ENCODE peak calls at places on chromosomes 3 and 15, in eight cellular contexts. One of them, this sample, is unnamed.

GRCh38 chr15:70478251-70478990 is 284.9 kb downstream of the UACA start:
- DNase-seq in suprapubic skin: no peak
- DNase-seq in esophagus muscularis mucosa: no peak
- DNase-seq in Peyer's patch: peak; percentile 70
- DNase-seq in heart left ventricle: peak; percentile 23
- DNase-seq in stomach: no peak
- DNase-seq in GM12891: peak; percentile 73
- DNase-seq in body of pancreas: no peak
- DNase-seq in this sample: no peak

GRCh38 chr15:35184646-35185045 is 99.6 kb upstream of the NANOGP8 start:
- DNase-seq in heart left ventricle: no peak
- DNase-seq in Peyer's patch: no peak
- DNase-seq in body of pancreas: no peak
- DNase-seq in suprapubic skin: no peak
- DNase-seq in esophagus muscularis mucosa: no peak
- DNase-seq in GM12891: no peak
- DNase-seq in stomach: no peak
- DNase-seq in this sample: no peak

GRCh38 chr15:87155771-87156170 is 1076.1 kb downstream of the AGBL1 start:
- DNase-seq in body of pancreas: no peak
- DNase-seq in GM12891: no peak
- DNase-seq in esophagus muscularis mucosa: no peak
- DNase-seq in Peyer's patch: no peak
- DNase-seq in heart left ventricle: no peak
- DNase-seq in stomach: no peak
- DNase-seq in suprapubic skin: no peak
- DNase-seq in this sample: no peak

GRCh38 chr3:179452166-179452544 is 885 bp upstream of the GNB4 start:
- DNase-seq in body of pancreas: no peak
- DNase-seq in heart left ventricle: peak; percentile 20
- DNase-seq in stomach: no peak
- DNase-seq in esophagus muscularis mucosa: peak; percentile 45
- DNase-seq in suprapubic skin: no peak
- DNase-seq in Peyer's patch: no peak
- DNase-seq in GM12891: no peak
- DNase-seq in this sample: peak; percentile 41

GRCh38 chr15:74431645-74432044 is 2.1 kb downstream of the SEMA7A start:
- DNase-seq in esophagus muscularis mucosa: no peak
- DNase-seq in GM12891: no peak
- DNase-seq in suprapubic skin: no peak
- DNase-seq in stomach: no peak
- DNase-seq in Peyer's patch: peak; percentile 49
- DNase-seq in body of pancreas: no peak
- DNase-seq in heart left ventricle: no peak
- DNase-seq in this sample: no peak

GRCh38 chr15:45376300-45376928 is 1.9 kb downstream of the GATM start:
- DNase-seq in suprapubic skin: no peak
- DNase-seq in body of pancreas: no peak
- DNase-seq in esophagus muscularis mucosa: no peak
- DNase-seq in GM12891: no peak
- DNase-seq in stomach: no peak
- DNase-seq in heart left ventricle: no peak
- DNase-seq in Peyer's patch: no peak
- DNase-seq in this sample: no peak

GRCh38 chr3:105829879-105830622 is 38.8 kb downstream of the CBLB start:
- DNase-seq in body of pancreas: no peak
- DNase-seq in GM12891: no peak
- DNase-seq in suprapubic skin: no peak
- DNase-seq in stomach: no peak
- DNase-seq in heart left ventricle: no peak
- DNase-seq in esophagus muscularis mucosa: no peak
- DNase-seq in Peyer's patch: no peak
- DNase-seq in this sample: no peak

GRCh38 chr3:111895079-111895478 is 36.0 kb downstream of the PHLDB2 start:
- DNase-seq in suprapubic skin: no peak
- DNase-seq in body of pancreas: no peak
- DNase-seq in Peyer's patch: no peak
- DNase-seq in GM12891: no peak
- DNase-seq in heart left ventricle: no peak
- DNase-seq in stomach: no peak
- DNase-seq in esophagus muscularis mucosa: no peak
- DNase-seq in this sample: no peak

GRCh38 chr3:131329774-131330173 is 51.8 kb upstream of the NUDT16 start:
- DNase-seq in stomach: no peak
- DNase-seq in heart left ventricle: no peak
- DNase-seq in suprapubic skin: no peak
- DNase-seq in GM12891: no peak
- DNase-seq in Peyer's patch: no peak
- DNase-seq in esophagus muscularis mucosa: no peak
- DNase-seq in body of pancreas: no peak
- DNase-seq in this sample: no peak

GRCh38 chr3:10867384-10867783 is 51.4 kb downstream of the SLC6A11 start:
- DNase-seq in body of pancreas: no peak
- DNase-seq in stomach: no peak
- DNase-seq in suprapubic skin: no peak
- DNase-seq in heart left ventricle: no peak
- DNase-seq in esophagus muscularis mucosa: no peak
- DNase-seq in Peyer's patch: no peak
- DNase-seq in GM12891: no peak
- DNase-seq in this sample: peak; percentile 30

GRCh38 chr3:116102037-116102436 is 343.2 kb downstream of the LSAMP start:
- DNase-seq in suprapubic skin: no peak
- DNase-seq in stomach: no peak
- DNase-seq in body of pancreas: no peak
- DNase-seq in esophagus muscularis mucosa: no peak
- DNase-seq in GM12891: no peak
- DNase-seq in Peyer's patch: no peak
- DNase-seq in heart left ventricle: no peak
- DNase-seq in this sample: no peak

GRCh38 chr3:81910244-81910852 is 148.9 kb upstream of the GBE1 start:
- DNase-seq in body of pancreas: peak; percentile 32
- DNase-seq in Peyer's patch: no peak
- DNase-seq in stomach: no peak
- DNase-seq in suprapubic skin: no peak
- DNase-seq in heart left ventricle: peak; percentile 12
- DNase-seq in esophagus muscularis mucosa: no peak
- DNase-seq in GM12891: peak; percentile 0
- DNase-seq in this sample: no peak

GRCh38 chr3:60010778-60011177 is 961.0 kb upstream of the CFAP20DC start:
- DNase-seq in heart left ventricle: no peak
- DNase-seq in Peyer's patch: peak; percentile 34
- DNase-seq in suprapubic skin: no peak
- DNase-seq in body of pancreas: no peak
- DNase-seq in esophagus muscularis mucosa: no peak
- DNase-seq in stomach: no peak
- DNase-seq in GM12891: peak; percentile 37
- DNase-seq in this sample: no peak

GRCh38 chr3:195238626-195239118 is 32.3 kb downstream of the XXYLT1 start:
- DNase-seq in body of pancreas: peak; percentile 19
- DNase-seq in esophagus muscularis mucosa: peak; percentile 93
- DNase-seq in heart left ventricle: no peak
- DNase-seq in stomach: no peak
- DNase-seq in GM12891: no peak
- DNase-seq in Peyer's patch: no peak
- DNase-seq in suprapubic skin: peak; percentile 81
- DNase-seq in this sample: no peak

GRCh38 chr3:89246326-89246725 is 138.9 kb downstream of the EPHA3 start:
- DNase-seq in suprapubic skin: no peak
- DNase-seq in Peyer's patch: no peak
- DNase-seq in stomach: no peak
- DNase-seq in heart left ventricle: no peak
- DNase-seq in GM12891: no peak
- DNase-seq in esophagus muscularis mucosa: no peak
- DNase-seq in body of pancreas: no peak
- DNase-seq in this sample: no peak

GRCh38 chr15:72269739-72270138 is 2.6 kb downstream of the PARP6 start:
- DNase-seq in esophagus muscularis mucosa: no peak
- DNase-seq in heart left ventricle: no peak
- DNase-seq in stomach: no peak
- DNase-seq in suprapubic skin: no peak
- DNase-seq in body of pancreas: no peak
- DNase-seq in Peyer's patch: no peak
- DNase-seq in GM12891: no peak
- DNase-seq in this sample: no peak

GRCh38 chr15:72271895-72272212 is 500 bp downstream of the PARP6 start:
- DNase-seq in GM12891: no peak
- DNase-seq in suprapubic skin: no peak
- DNase-seq in Peyer's patch: no peak
- DNase-seq in esophagus muscularis mucosa: no peak
- DNase-seq in heart left ventricle: no peak
- DNase-seq in body of pancreas: peak; percentile 16
- DNase-seq in stomach: no peak
- DNase-seq in this sample: no peak

GRCh38 chr15:72271221-72271620 is 1.1 kb downstream of the PARP6 start:
- DNase-seq in heart left ventricle: no peak
- DNase-seq in stomach: no peak
- DNase-seq in suprapubic skin: no peak
- DNase-seq in GM12891: no peak
- DNase-seq in Peyer's patch: no peak
- DNase-seq in esophagus muscularis mucosa: no peak
- DNase-seq in body of pancreas: no peak
- DNase-seq in this sample: no peak

GRCh38 chr15:72272997-72273352 is 621 bp upstream of the PARP6 start:
- DNase-seq in Peyer's patch: no peak
- DNase-seq in esophagus muscularis mucosa: no peak
- DNase-seq in heart left ventricle: no peak
- DNase-seq in GM12891: no peak
- DNase-seq in suprapubic skin: no peak
- DNase-seq in body of pancreas: no peak
- DNase-seq in stomach: no peak
- DNase-seq in this sample: no peak

DNA sequence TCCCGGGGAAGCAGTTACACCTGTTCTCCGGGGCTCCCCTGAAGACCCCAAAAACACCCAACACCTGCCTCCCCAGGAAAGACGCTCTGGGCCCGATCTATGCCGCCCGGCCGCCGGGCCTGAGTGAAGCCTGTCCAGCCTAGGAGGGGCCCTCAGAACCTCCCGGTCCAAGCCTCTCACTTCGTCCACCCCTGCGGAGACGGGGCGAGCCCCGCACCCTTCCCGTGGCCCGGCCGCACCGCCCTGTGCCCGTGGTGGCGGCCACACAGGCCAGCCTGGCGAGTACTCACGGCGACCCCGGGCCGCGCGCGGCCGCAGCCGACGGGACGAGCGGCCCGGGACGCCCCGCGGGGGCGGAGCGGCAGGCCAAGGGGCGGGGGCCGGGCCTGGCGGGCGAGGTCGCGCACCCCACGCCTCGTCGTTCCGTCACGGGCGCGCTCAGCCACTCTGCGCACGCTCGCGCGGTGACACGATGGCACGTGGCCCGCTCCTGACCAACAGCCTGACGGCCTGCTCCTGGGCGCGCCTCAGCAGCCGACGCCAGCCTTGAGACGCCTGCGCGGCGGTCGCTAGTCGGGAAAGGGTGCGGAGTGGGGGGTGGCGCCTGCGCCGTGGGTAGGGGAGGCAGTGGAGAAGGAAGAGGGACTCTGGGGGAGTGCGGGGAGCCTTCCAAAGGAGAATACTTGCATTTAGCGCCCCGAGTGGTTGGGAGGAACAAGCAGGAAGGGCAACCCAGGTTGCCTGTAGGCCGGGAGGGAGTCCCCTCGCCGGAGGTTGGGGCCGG is at the start of gene PARP6:
- DNase-seq in suprapubic skin: peak; percentile 98
- DNase-seq in stomach: peak; percentile 97
- DNase-seq in esophagus muscularis mucosa: peak; percentile 99
- DNase-seq in body of pancreas: peak; percentile 99
- DNase-seq in heart left ventricle: peak; percentile 99
- DNase-seq in GM12891: peak; percentile 98
- DNase-seq in Peyer's patch: peak; percentile 95
- DNase-seq in this sample: peak; percentile 96
- TF ChIP-seq POLR2A in suprapubic skin: no peak
- TF ChIP-seq POLR2A in stomach: no peak
- TF ChIP-seq POLR2A in esophagus muscularis mucosa: peak; percentile 51
- TF ChIP-seq POLR2A in body of pancreas: peak; percentile 31
- TF ChIP-seq POLR2A in heart left ventricle: no peak
- TF ChIP-seq POLR2A in GM12891: peak; percentile 39
- TF ChIP-seq POLR2A in Peyer's patch: peak; percentile 24
- TF ChIP-seq POLR2A in this sample: peak; percentile 80

GRCh38 chr3:128498127-128498626 is 5.2 kb upstream of the GATA2 start:
- DNase-seq in esophagus muscularis mucosa: no peak
- DNase-seq in heart left ventricle: no peak
- DNase-seq in stomach: no peak
- DNase-seq in suprapubic skin: peak; percentile 9
- DNase-seq in Peyer's patch: no peak
- DNase-seq in GM12891: no peak
- DNase-seq in body of pancreas: no peak
- DNase-seq in this sample: no peak

GRCh38 chr3:128497305-128498126 is 4.5 kb upstream of the GATA2 start:
- DNase-seq in esophagus muscularis mucosa: no peak
- DNase-seq in body of pancreas: peak; percentile 78
- DNase-seq in GM12891: peak; percentile 71
- DNase-seq in Peyer's patch: peak; percentile 31
- DNase-seq in stomach: peak; percentile 75
- DNase-seq in heart left ventricle: peak; percentile 74
- DNase-seq in suprapubic skin: peak; percentile 80
- DNase-seq in this sample: peak; percentile 80

GRCh38 chr3:128495435-128495970 is 2.5 kb upstream of the GATA2 start:
- DNase-seq in Peyer's patch: no peak
- DNase-seq in body of pancreas: peak; percentile 52
- DNase-seq in stomach: no peak
- DNase-seq in esophagus muscularis mucosa: no peak
- DNase-seq in GM12891: no peak
- DNase-seq in suprapubic skin: peak; percentile 70
- DNase-seq in heart left ventricle: no peak
- DNase-seq in this sample: no peak

GRCh38 chr3:128496019-128496601 is 3.1 kb upstream of the GATA2 start:
- DNase-seq in esophagus muscularis mucosa: no peak
- DNase-seq in heart left ventricle: no peak
- DNase-seq in body of pancreas: no peak
- DNase-seq in suprapubic skin: peak; percentile 55
- DNase-seq in Peyer's patch: no peak
- DNase-seq in GM12891: no peak
- DNase-seq in stomach: no peak
- DNase-seq in this sample: no peak

GRCh38 chr3:128496602-128497304 is 3.8 kb upstream of the GATA2 start:
- DNase-seq in Peyer's patch: no peak
- DNase-seq in GM12891: no peak
- DNase-seq in esophagus muscularis mucosa: no peak
- DNase-seq in stomach: no peak
- DNase-seq in body of pancreas: peak; percentile 11
- DNase-seq in heart left ventricle: no peak
- DNase-seq in suprapubic skin: peak; percentile 65
- DNase-seq in this sample: no peak
- TF ChIP-seq POLR2A in Peyer's patch: no peak
- TF ChIP-seq POLR2A in GM12891: no peak
- TF ChIP-seq POLR2A in esophagus muscularis mucosa: no peak
- TF ChIP-seq POLR2A in stomach: no peak
- TF ChIP-seq POLR2A in body of pancreas: no peak
- TF ChIP-seq POLR2A in heart left ventricle: no peak
- TF ChIP-seq POLR2A in suprapubic skin: no peak
- TF ChIP-seq POLR2A in this sample: no peak

GRCh38 chr15:49124371-49124770 is 31.0 kb downstream of the COPS2 start:
- DNase-seq in heart left ventricle: no peak
- DNase-seq in esophagus muscularis mucosa: no peak
- DNase-seq in Peyer's patch: no peak
- DNase-seq in stomach: no peak
- DNase-seq in body of pancreas: no peak
- DNase-seq in suprapubic skin: no peak
- DNase-seq in GM12891: no peak
- DNase-seq in this sample: no peak
- TF ChIP-seq POLR2A in heart left ventricle: no peak
- TF ChIP-seq POLR2A in esophagus muscularis mucosa: no peak
- TF ChIP-seq POLR2A in Peyer's patch: no peak
- TF ChIP-seq POLR2A in stomach: no peak
- TF ChIP-seq POLR2A in body of pancreas: no peak
- TF ChIP-seq POLR2A in suprapubic skin: no peak
- TF ChIP-seq POLR2A in GM12891: no peak
- TF ChIP-seq POLR2A in this sample: no peak

GRCh38 chr3:100120022-100120421 is 5.7 kb upstream of the FILIP1L start:
- DNase-seq in heart left ventricle: no peak
- DNase-seq in stomach: no peak
- DNase-seq in esophagus muscularis mucosa: no peak
- DNase-seq in body of pancreas: no peak
- DNase-seq in Peyer's patch: no peak
- DNase-seq in suprapubic skin: no peak
- DNase-seq in GM12891: no peak
- DNase-seq in this sample: no peak
- TF ChIP-seq POLR2A in heart left ventricle: no peak
- TF ChIP-seq POLR2A in stomach: no peak
- TF ChIP-seq POLR2A in esophagus muscularis mucosa: no peak
- TF ChIP-seq POLR2A in body of pancreas: no peak
- TF ChIP-seq POLR2A in Peyer's patch: no peak
- TF ChIP-seq POLR2A in suprapubic skin: no peak
- TF ChIP-seq POLR2A in GM12891: no peak
- TF ChIP-seq POLR2A in this sample: no peak